ENCODE peak calls at places on chromosomes 2 and 18, in seven cellular contexts. One of them, this sample, is unnamed.

GRCh38 chr2:111208639-111209038 is 87.9 kb downstream of the BCL2L11 start:
- DNase-seq in K562: no peak
- DNase-seq in GM23248: no peak
- DNase-seq in keratinocyte: no peak
- DNase-seq in fibroblast of lung: no peak
- DNase-seq in hepatocyte: no peak
- DNase-seq in GM23338: no peak
- DNase-seq in this sample: no peak

GRCh38 chr2:15169326-15170038 is 391.7 kb downstream of the NBAS start:
- DNase-seq in fibroblast of lung: peak; percentile 90
- DNase-seq in keratinocyte: peak; percentile 85
- DNase-seq in GM23248: peak; percentile 98
- DNase-seq in GM23338: no peak
- DNase-seq in K562: no peak
- DNase-seq in hepatocyte: peak; percentile 78
- DNase-seq in this sample: peak; percentile 46

GRCh38 chr18:50671376-50671775 is 111.5 kb downstream of the MAPK4 start:
- DNase-seq in fibroblast of lung: no peak
- DNase-seq in GM23338: no peak
- DNase-seq in GM23248: no peak
- DNase-seq in hepatocyte: no peak
- DNase-seq in keratinocyte: no peak
- DNase-seq in K562: no peak
- DNase-seq in this sample: no peak

GRCh38 chr18:51767293-51767692 is 569.8 kb upstream of the MEX3C start:
- DNase-seq in hepatocyte: no peak
- DNase-seq in K562: no peak
- DNase-seq in GM23338: no peak
- DNase-seq in GM23248: no peak
- DNase-seq in keratinocyte: no peak
- DNase-seq in fibroblast of lung: no peak
- DNase-seq in this sample: no peak

GRCh38 chr18:21805771-21806366 is 65.3 kb downstream of the MIB1 start:
- DNase-seq in GM23248: no peak
- DNase-seq in keratinocyte: no peak
- DNase-seq in fibroblast of lung: no peak
- DNase-seq in GM23338: no peak
- DNase-seq in hepatocyte: no peak
- DNase-seq in K562: no peak
- DNase-seq in this sample: no peak

GRCh38 chr2:201872576-201872975 is 66.2 kb downstream of the CDK15 start:
- DNase-seq in hepatocyte: no peak
- DNase-seq in fibroblast of lung: no peak
- DNase-seq in keratinocyte: no peak
- DNase-seq in GM23338: peak; percentile 38
- DNase-seq in GM23248: no peak
- DNase-seq in K562: no peak
- DNase-seq in this sample: no peak

GRCh38 chr2:207258191-207258991 is 92.6 kb upstream of the KLF7 start:
- DNase-seq in keratinocyte: peak; percentile 73
- DNase-seq in GM23248: peak; percentile 99
- DNase-seq in hepatocyte: peak; percentile 79
- DNase-seq in GM23338: no peak
- DNase-seq in K562: no peak
- DNase-seq in fibroblast of lung: peak; percentile 100
- DNase-seq in this sample: peak; percentile 66

GRCh38 chr2:10901160-10901559 is 10.6 kb upstream of the KCNF1 start:
- DNase-seq in fibroblast of lung: peak; percentile 23
- DNase-seq in keratinocyte: peak; percentile 59
- DNase-seq in hepatocyte: peak; percentile 33
- DNase-seq in GM23248: peak; percentile 75
- DNase-seq in GM23338: no peak
- DNase-seq in K562: no peak
- DNase-seq in this sample: peak; percentile 73

GRCh38 chr18:76788571-76789317 is 33.6 kb upstream of the ZNF236 start:
- DNase-seq in keratinocyte: no peak
- DNase-seq in GM23248: no peak
- DNase-seq in K562: no peak
- DNase-seq in fibroblast of lung: no peak
- DNase-seq in GM23338: no peak
- DNase-seq in hepatocyte: no peak
- DNase-seq in this sample: no peak

GRCh38 chr2:105732096-105732495 is 12.6 kb upstream of the NCK2 start:
- DNase-seq in hepatocyte: no peak
- DNase-seq in GM23248: peak; percentile 61
- DNase-seq in K562: no peak
- DNase-seq in GM23338: no peak
- DNase-seq in keratinocyte: no peak
- DNase-seq in fibroblast of lung: no peak
- DNase-seq in this sample: no peak

GRCh38 chr2:163919717-163920116 is 183.9 kb upstream of the FIGN start:
- DNase-seq in GM23338: no peak
- DNase-seq in hepatocyte: no peak
- DNase-seq in keratinocyte: no peak
- DNase-seq in fibroblast of lung: no peak
- DNase-seq in K562: no peak
- DNase-seq in GM23248: peak; percentile 26
- DNase-seq in this sample: no peak

GRCh38 chr18:51623653-51624052 is 426.2 kb upstream of the MEX3C start:
- DNase-seq in fibroblast of lung: no peak
- DNase-seq in K562: no peak
- DNase-seq in hepatocyte: no peak
- DNase-seq in GM23338: no peak
- DNase-seq in GM23248: no peak
- DNase-seq in keratinocyte: no peak
- DNase-seq in this sample: no peak

GRCh38 chr18:76447268-76447890 is 47.7 kb downstream of the ZNF516 start:
- DNase-seq in GM23248: peak; percentile 81
- DNase-seq in keratinocyte: no peak
- DNase-seq in GM23338: no peak
- DNase-seq in K562: no peak
- DNase-seq in hepatocyte: no peak
- DNase-seq in fibroblast of lung: peak; percentile 51
- DNase-seq in this sample: no peak

GRCh38 chr18:30730915-30731314 is 311.6 kb downstream of the DSC3 start:
- DNase-seq in K562: no peak
- DNase-seq in GM23248: no peak
- DNase-seq in keratinocyte: no peak
- DNase-seq in GM23338: peak; percentile 4
- DNase-seq in hepatocyte: no peak
- DNase-seq in fibroblast of lung: no peak
- DNase-seq in this sample: no peak

GRCh38 chr2:216546646-216547403 is 48.2 kb downstream of the RPL37A start:
- DNase-seq in fibroblast of lung: no peak
- DNase-seq in GM23248: peak; percentile 82
- DNase-seq in K562: no peak
- DNase-seq in hepatocyte: no peak
- DNase-seq in GM23338: no peak
- DNase-seq in keratinocyte: no peak
- DNase-seq in this sample: no peak

GRCh38 chr18:41073372-41073954 is 881.6 kb upstream of the PIK3C3 start:
- DNase-seq in GM23248: peak; percentile 54
- DNase-seq in K562: no peak
- DNase-seq in GM23338: no peak
- DNase-seq in fibroblast of lung: peak; percentile 87
- DNase-seq in keratinocyte: no peak
- DNase-seq in hepatocyte: no peak
- DNase-seq in this sample: no peak

DNA sequence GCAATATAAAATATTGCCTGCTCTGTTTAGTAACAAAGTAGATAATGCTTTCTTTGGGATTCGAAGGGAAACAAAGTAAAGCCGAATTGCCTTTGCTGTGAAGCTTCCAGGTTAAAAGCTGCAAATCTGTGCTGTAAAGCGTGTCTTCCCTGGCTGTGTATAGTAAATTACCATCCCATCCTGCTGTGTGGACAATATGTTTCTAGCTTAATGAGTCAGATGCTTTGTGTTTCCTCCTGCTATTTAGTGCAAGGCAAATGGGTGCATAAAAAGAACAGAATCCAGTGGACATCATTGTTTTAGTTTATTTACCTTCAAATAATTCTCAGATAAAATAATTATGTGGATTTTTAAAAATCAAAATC is 265.1 kb downstream of the SOCS6 start:
- DNase-seq in keratinocyte: no peak
- DNase-seq in fibroblast of lung: no peak
- DNase-seq in K562: no peak
- DNase-seq in hepatocyte: no peak
- DNase-seq in GM23248: peak; percentile 1
- DNase-seq in GM23338: no peak
- DNase-seq in this sample: no peak
- H3K4me2 ChIP-seq in keratinocyte: no peak overlapping the region
- H3K4me2 ChIP-seq in fibroblast of lung: no peak overlapping the region
- H3K4me2 ChIP-seq in K562: no peak overlapping the region
- H3K4me2 ChIP-seq in hepatocyte: no peak overlapping the region
- H3K4me2 ChIP-seq in GM23248: no peak overlapping the region
- H3K4me2 ChIP-seq in GM23338: no peak overlapping the region
- H3K4me2 ChIP-seq in this sample: no peak overlapping the region

DNA sequence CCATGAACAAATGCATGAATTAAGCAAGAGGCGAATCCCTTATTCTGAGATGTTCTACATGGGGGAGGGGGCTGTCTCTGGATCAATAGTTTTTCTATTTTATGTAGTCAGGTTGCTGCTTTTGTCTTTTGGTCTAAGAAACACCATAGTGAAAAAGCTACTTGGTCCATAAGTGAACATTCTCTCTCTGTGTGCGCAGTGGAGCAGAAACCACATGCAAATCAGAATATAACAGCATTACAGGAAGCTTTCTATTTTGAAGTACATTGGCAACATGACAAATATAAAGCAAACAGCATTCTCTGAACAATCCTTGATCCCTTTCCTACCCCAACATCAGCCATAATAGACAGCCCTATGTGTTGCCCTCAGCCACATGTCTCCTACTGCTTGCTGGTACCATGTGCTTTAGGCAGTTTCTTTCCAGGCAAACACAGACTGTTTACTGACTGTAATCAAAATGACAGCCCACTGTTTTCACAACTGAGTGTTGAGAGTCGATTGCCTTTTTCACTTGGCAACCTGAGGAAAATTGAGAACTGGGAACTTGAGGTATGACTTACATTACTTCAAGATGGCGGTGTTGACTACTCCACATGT is 10.6 kb downstream of the SCN3A start:
- DNase-seq in fibroblast of lung: no peak
- DNase-seq in K562: no peak
- DNase-seq in keratinocyte: no peak
- DNase-seq in GM23338: no peak
- DNase-seq in GM23248: no peak
- DNase-seq in hepatocyte: no peak
- DNase-seq in this sample: no peak
- H3K4me2 ChIP-seq in fibroblast of lung: no peak overlapping the region
- H3K4me2 ChIP-seq in K562: no peak overlapping the region
- H3K4me2 ChIP-seq in keratinocyte: no peak overlapping the region
- H3K4me2 ChIP-seq in GM23338: no peak overlapping the region
- H3K4me2 ChIP-seq in GM23248: no peak overlapping the region
- H3K4me2 ChIP-seq in hepatocyte: no peak overlapping the region
- H3K4me2 ChIP-seq in this sample: no peak overlapping the region

GRCh38 chr2:47488870-47489584 is 86.1 kb downstream of the MSH2 start:
- DNase-seq in fibroblast of lung: peak; percentile 86
- DNase-seq in keratinocyte: peak; percentile 53
- DNase-seq in GM23248: peak; percentile 83
- DNase-seq in GM23338: peak; percentile 28
- DNase-seq in hepatocyte: no peak
- DNase-seq in K562: no peak
- DNase-seq in this sample: peak; percentile 44

GRCh38 chr2:47485177-47485576 is 82.2 kb downstream of the MSH2 start:
- DNase-seq in K562: no peak
- DNase-seq in keratinocyte: no peak
- DNase-seq in GM23338: no peak
- DNase-seq in GM23248: no peak
- DNase-seq in hepatocyte: no peak
- DNase-seq in fibroblast of lung: no peak
- DNase-seq in this sample: no peak

GRCh38 chr2:47485751-47486300 is 82.9 kb downstream of the MSH2 start:
- DNase-seq in GM23338: no peak
- DNase-seq in hepatocyte: no peak
- DNase-seq in keratinocyte: no peak
- DNase-seq in K562: no peak
- DNase-seq in fibroblast of lung: peak; percentile 58
- DNase-seq in GM23248: peak; percentile 53
- DNase-seq in this sample: no peak

GRCh38 chr2:47486858-47487497 is 84.0 kb downstream of the MSH2 start:
- DNase-seq in hepatocyte: no peak
- DNase-seq in fibroblast of lung: no peak
- DNase-seq in GM23248: no peak
- DNase-seq in GM23338: no peak
- DNase-seq in keratinocyte: no peak
- DNase-seq in K562: no peak
- DNase-seq in this sample: no peak

DNA sequence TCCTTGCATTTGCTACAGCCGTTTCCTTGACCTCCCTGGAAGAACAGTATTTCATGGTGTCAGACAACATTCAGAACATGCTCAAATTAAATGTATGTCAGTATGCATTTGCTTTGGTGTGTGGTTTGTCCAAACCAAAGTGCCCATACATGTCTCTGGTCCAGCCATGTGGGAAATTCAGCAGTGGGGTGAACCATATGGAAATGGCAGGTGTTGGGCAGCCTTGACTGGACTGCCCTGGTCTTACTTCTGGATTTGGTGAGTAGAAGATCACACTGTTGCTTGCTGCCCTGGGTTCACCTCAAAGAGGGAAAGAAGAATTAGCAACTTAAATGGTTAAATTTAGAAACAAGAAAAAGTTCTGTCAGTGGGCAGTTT is 84.5 kb downstream of the MSH2 start:
- DNase-seq in GM23248: no peak
- DNase-seq in hepatocyte: no peak
- DNase-seq in keratinocyte: no peak
- DNase-seq in K562: no peak
- DNase-seq in fibroblast of lung: no peak
- DNase-seq in GM23338: no peak
- DNase-seq in this sample: no peak
- H3K4me2 ChIP-seq in GM23248: no peak overlapping the region
- H3K4me2 ChIP-seq in hepatocyte: no peak overlapping the region
- H3K4me2 ChIP-seq in keratinocyte: no peak overlapping the region
- H3K4me2 ChIP-seq in K562: no peak overlapping the region
- H3K4me2 ChIP-seq in fibroblast of lung: no peak overlapping the region
- H3K4me2 ChIP-seq in GM23338: no peak overlapping the region
- H3K4me2 ChIP-seq in this sample: no peak overlapping the region

GRCh38 chr2:183124957-183125255 is 663 bp downstream of the NUP35 start:
- DNase-seq in hepatocyte: no peak
- DNase-seq in GM23338: no peak
- DNase-seq in fibroblast of lung: no peak
- DNase-seq in K562: no peak
- DNase-seq in keratinocyte: no peak
- DNase-seq in GM23248: peak; percentile 43
- DNase-seq in this sample: no peak

GRCh38 chr2:183126635-183127034 is 2.4 kb downstream of the NUP35 start:
- DNase-seq in GM23248: peak; percentile 19
- DNase-seq in hepatocyte: no peak
- DNase-seq in keratinocyte: no peak
- DNase-seq in fibroblast of lung: no peak
- DNase-seq in K562: no peak
- DNase-seq in GM23338: no peak
- DNase-seq in this sample: no peak

GRCh38 chr2:183124222-183124956 is at the start of gene NUP35:
- DNase-seq in GM23338: peak; percentile 98
- DNase-seq in hepatocyte: peak; percentile 95
- DNase-seq in K562: peak; percentile 80
- DNase-seq in fibroblast of lung: peak; percentile 93
- DNase-seq in GM23248: peak; percentile 97
- DNase-seq in keratinocyte: peak; percentile 41
- DNase-seq in this sample: peak; percentile 56

GRCh38 chr2:183123959-183124221 is 353 bp upstream of the NUP35 start:
- DNase-seq in hepatocyte: no peak
- DNase-seq in fibroblast of lung: no peak
- DNase-seq in GM23338: no peak
- DNase-seq in keratinocyte: no peak
- DNase-seq in GM23248: no peak
- DNase-seq in K562: no peak
- DNase-seq in this sample: no peak

GRCh38 chr2:183125659-183126341 is 1.6 kb downstream of the NUP35 start:
- DNase-seq in hepatocyte: no peak
- DNase-seq in fibroblast of lung: no peak
- DNase-seq in GM23248: no peak
- DNase-seq in K562: no peak
- DNase-seq in GM23338: no peak
- DNase-seq in keratinocyte: no peak
- DNase-seq in this sample: no peak
- H3K4me2 ChIP-seq in hepatocyte: peak overlapping the region; percentile 80
- H3K4me2 ChIP-seq in fibroblast of lung: peak overlapping the region; percentile 75
- H3K4me2 ChIP-seq in GM23248: peak overlapping the region; percentile 99
- H3K4me2 ChIP-seq in K562: peak overlapping the region; percentile 91
- H3K4me2 ChIP-seq in GM23338: peak overlapping the region; percentile 84
- H3K4me2 ChIP-seq in keratinocyte: peak overlapping the region; percentile 86
- H3K4me2 ChIP-seq in this sample: peak overlapping the region; percentile 90